ENCODE peak calls at places on chromosomes 5 and 9, in ten cellular contexts. D, I, G, C, F, B, O, E, U and T are unnamed samples.
A peak's percentile ranks its signal among the peaks of the same experiment; 100 is the strongest.

GRCh38 chr5:57900356-57900944 is 417.8 kb upstream of the ACTBL2 start:
- DNase-seq in D (no peak), I (no peak), G (no peak), C (no peak), F (no peak), B (no peak), O (no peak), E (no peak), U (no peak), T (no peak)

GRCh38 chr5:82068723-82069122 is 96.9 kb downstream of the ATG10 start:
- DNase-seq in D (no peak), I (peak; percentile 16), G (no peak), C (no peak), F (no peak), B (no peak), O (no peak), E (no peak), U (no peak), T (no peak)

GRCh38 chr5:121108725-121109124 is 644.6 kb downstream of the PRR16 start:
- DNase-seq in D (no peak), I (no peak), G (no peak), C (no peak), F (no peak), B (no peak), O (no peak), E (no peak), U (no peak), T (no peak)

GRCh38 chr9:92395617-92396016 is 8.8 kb downstream of the OGN start:
- DNase-seq in D (no peak), I (no peak), G (no peak), C (no peak), F (no peak), B (no peak), O (no peak), E (no peak), U (no peak), T (no peak)

GRCh38 chr5:65927497-65928340 is 1.3 kb downstream of the ERBIN start:
- DNase-seq in D (no peak), I (peak; percentile 55), G (peak; percentile 68), C (no peak), F (no peak), B (no peak), O (no peak), E (peak; percentile 44), U (peak; percentile 70), T (peak; percentile 79)

GRCh38 chr5:100706796-100707195 is 171.6 kb downstream of the FAM174A start:
- DNase-seq in D (peak; percentile 29), I (no peak), G (peak; percentile 52), C (no peak), F (no peak), B (no peak), O (peak; percentile 15), E (no peak), U (no peak), T (peak; percentile 68)

GRCh38 chr5:97231025-97231636 is 48.1 kb upstream of the RIOK2 start:
- DNase-seq in D (peak; percentile 71), I (peak; percentile 47), G (peak; percentile 85), C (no peak), F (peak; percentile 39), B (peak; percentile 28), O (peak; percentile 22), E (peak; percentile 82), U (peak; percentile 74), T (peak; percentile 78)

GRCh38 chr5:87127426-87127825 is 140.3 kb upstream of the RASA1 start:
- DNase-seq in D (no peak), I (peak; percentile 5), G (no peak), C (no peak), F (no peak), B (no peak), O (no peak), E (peak; percentile 49), U (peak; percentile 71), T (no peak)

GRCh38 chr5:134465856-134466240 is 54.2 kb upstream of the CDKN2AIPNL start:
- DNase-seq in D (peak; percentile 86), I (no peak), G (peak; percentile 75), C (peak; percentile 92), F (peak; percentile 66), B (peak; percentile 46), O (peak; percentile 68), E (peak; percentile 81), U (peak; percentile 83), T (peak; percentile 94)

GRCh38 chr5:14487896-14488570 is 93.6 kb upstream of the OTULINL start:
- DNase-seq in D (no peak), I (no peak), G (no peak), C (no peak), F (no peak), B (no peak), O (no peak), E (no peak), U (no peak), T (no peak)

GRCh38 chr5:40386293-40386692 is 293.4 kb upstream of the PTGER4 start:
- DNase-seq in D (no peak), I (no peak), G (no peak), C (peak; percentile 37), F (no peak), B (no peak), O (no peak), E (peak; percentile 36), U (no peak), T (no peak)

GRCh38 chr9:125125523-125125922 is 17.8 kb downstream of the SCAI start:
- DNase-seq in D (no peak), I (no peak), G (no peak), C (peak; percentile 52), F (no peak), B (no peak), O (no peak), E (no peak), U (no peak), T (no peak)

GRCh38 chr9:32378496-32378895 is 5.9 kb upstream of the ACO1 start:
- DNase-seq in D (peak; percentile 64), I (peak; percentile 64), G (peak; percentile 77), C (no peak), F (peak; percentile 33), B (peak; percentile 15), O (no peak), E (peak; percentile 59), U (peak; percentile 77), T (peak; percentile 76)

GRCh38 chr5:147310059-147310704 is 75.4 kb downstream of the STK32A start:
- DNase-seq in D (peak; percentile 80), I (no peak), G (peak; percentile 73), C (peak; percentile 87), F (no peak), B (no peak), O (peak; percentile 69), E (peak; percentile 11), U (peak; percentile 59), T (peak; percentile 96)

GRCh38 chr9:122475717-122476116 is 2.0 kb downstream of the OR1J1 start:
- DNase-seq in D (no peak), I (no peak), G (no peak), C (no peak), F (no peak), B (no peak), O (no peak), E (no peak), U (no peak), T (no peak)

GRCh38 chr5:135996611-135997010 is 32.2 kb upstream of the TGFBI start:
- DNase-seq in D (no peak), I (no peak), G (no peak), C (no peak), F (no peak), B (no peak), O (no peak), E (peak; percentile 41), U (peak; percentile 72), T (no peak)